ENCODE peak calls at places on chromosomes 1 and 21, in seven cellular contexts. Y is HCT116, W is H1, S is GM12878, R is SK-N-SH, V is K562, F is HepG2. J is an unnamed sample.

GRCh38 chr1:11783556-11783955 is 21.6 kb downstream of the C1orf167 start:
- DNase-seq in S (no peak), Y (no peak), W (no peak), V (no peak), F (no peak), R (no peak), J (no peak)

GRCh38 chr21:33987461-33987860 is 71.9 kb upstream of the ATP5PO start:
- DNase-seq in S (no peak), Y (no peak), W (no peak), V (no peak), R (no peak), F (no peak), J (no peak)

GRCh38 chr1:168164771-168165170 is 14.0 kb upstream of the TIPRL start:
- DNase-seq in R (no peak), V (no peak), S (no peak), W (no peak), F (no peak), Y (no peak), J (no peak)

GRCh38 chr21:15795533-15795932 is 65.8 kb downstream of the USP25 start:
- DNase-seq in R (no peak), S (no peak), V (no peak), F (no peak), Y (no peak), W (no peak), J (no peak)

GRCh38 chr1:18646776-18647410 is 16.2 kb downstream of the PAX7 start:
- DNase-seq in W (peak; percentile 75), Y (no peak), R (peak; percentile 71), S (no peak), V (no peak), F (no peak), J (no peak)

GRCh38 chr1:32265846-32266245 is 14.8 kb downstream of the LCK start:
- DNase-seq in R (no peak), Y (no peak), S (no peak), W (no peak), F (no peak), V (no peak), J (no peak)

GRCh38 chr1:10295471-10296085 is 85.2 kb downstream of the KIF1B start:
- DNase-seq in V (no peak), Y (no peak), R (no peak), F (no peak), W (no peak), S (no peak), J (no peak)

GRCh38 chr1:226870323-226871046 is at the start of gene PSEN2:
- DNase-seq in W (peak; percentile 84), V (peak; percentile 91), S (no peak), Y (peak; percentile 26), F (peak; percentile 24), R (peak; percentile 92), J (no peak)

GRCh38 chr1:175742790-175743459 is 470 bp downstream of the TNR start:
- DNase-seq in Y (no peak), R (peak; percentile 43), S (no peak), F (peak; percentile 26), W (peak; percentile 59), V (peak; percentile 19), J (no peak)

GRCh38 chr1:17075470-17076255 is 21.8 kb upstream of the SDHB start:
- DNase-seq in S (no peak), F (peak; percentile 37), Y (peak; percentile 18), V (peak; percentile 61), W (peak; percentile 80), R (no peak), J (no peak)

GRCh38 chr1:43796111-43796581 is 88.8 kb downstream of the ST3GAL3 start:
- DNase-seq in F (no peak), Y (no peak), S (no peak), R (no peak), V (no peak), W (no peak), J (no peak)

GRCh38 chr1:43348343-43348808 is 10.4 kb upstream of the CDC20 start:
- DNase-seq in F (peak; percentile 26), Y (no peak), S (no peak), W (no peak), R (no peak), V (no peak), J (no peak)

GRCh38 chr1:154910851-154911250 is 25.7 kb downstream of the PMVK start:
- DNase-seq in F (no peak), R (no peak), W (no peak), Y (no peak), S (no peak), V (no peak), J (no peak)

GRCh38 chr1:184973308-184974085 is 811 bp downstream of the NIBAN1 start:
- DNase-seq in R (no peak), S (peak; percentile 56), Y (no peak), W (peak; percentile 77), V (peak; percentile 66), F (no peak), J (no peak)
- H3K4me1 ChIP-seq in R (peaks cover 19% of the 10 kb centered on the region), S (peaks cover 21% of the 10 kb centered on the region), Y (no peaks in the 10 kb centered on the region), W (no peaks in the 10 kb centered on the region), V (peaks cover 13% of the 10 kb centered on the region), F (peaks cover 22% of the 10 kb centered on the region), J (no peaks in the 10 kb centered on the region)

GRCh38 chr1:223704921-223705878 is 7.1 kb upstream of the CAPN2 start:
- DNase-seq in R (no peak), S (no peak), F (no peak), Y (no peak), W (no peak), V (peak; percentile 15), J (no peak)
- H3K4me3 ChIP-seq in R (no peak overlapping the region), S (no peak overlapping the region), F (no peak overlapping the region), Y (no peak overlapping the region), W (no peak overlapping the region), V (no peak overlapping the region), J (peak overlapping the region; percentile 24)

GRCh38 chr1:19704247-19705113 is 39.8 kb downstream of the HTR6 start:
- DNase-seq in Y (peak; percentile 28), S (no peak), R (peak; percentile 84), V (peak; percentile 83), F (peak; percentile 53), W (peak; percentile 95), J (peak; percentile 38)
- TF ChIP-seq SIN3A in Y (no peak), S (no peak), R (no peak), V (no peak), F (no peak), W (peak; percentile 29), J (no peak)

GRCh38 chr1:84853743-84854721 is 39.0 kb downstream of the LPAR3 start:
- DNase-seq in V (no peak), Y (peak; percentile 56), F (no peak), W (no peak), R (no peak), S (peak; percentile 74), J (peak; percentile 82)

GRCh38 chr1:84851839-84852238 is 41.2 kb downstream of the LPAR3 start:
- DNase-seq in Y (no peak), R (no peak), F (no peak), W (no peak), S (no peak), V (no peak), J (no peak)

GRCh38 chr1:84847253-84848247 is 45.5 kb downstream of the LPAR3 start:
- DNase-seq in S (no peak), F (peak; percentile 25), V (no peak), Y (peak; percentile 62), R (peak; percentile 77), W (no peak), J (peak; percentile 87)

GRCh38 chr1:84845357-84845756 is 47.6 kb downstream of the LPAR3 start:
- DNase-seq in F (no peak), W (no peak), S (no peak), V (no peak), Y (no peak), R (no peak), J (no peak)

DNA sequence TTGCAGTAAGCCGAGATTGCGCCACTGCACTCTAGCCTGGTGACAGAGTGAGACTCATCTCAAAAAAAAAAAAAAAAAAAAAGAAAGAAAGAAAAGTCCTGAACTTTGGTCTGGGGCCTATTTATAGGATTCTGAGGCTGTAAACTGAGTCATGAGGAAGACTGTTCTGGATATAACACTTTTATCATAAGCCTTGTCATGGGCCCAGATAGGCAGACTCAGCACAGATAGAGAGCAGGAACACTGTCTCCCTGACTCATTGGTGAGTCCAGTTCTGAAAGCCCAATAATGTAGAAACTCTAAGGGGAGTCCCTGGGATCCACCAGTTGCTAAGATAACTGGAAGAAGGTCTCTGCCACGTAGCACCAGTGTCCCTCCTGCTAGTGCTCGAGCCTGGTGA is 43.7 kb downstream of the LPAR3 start:
- DNase-seq in W (no peak), F (no peak), S (no peak), V (no peak), Y (no peak), R (no peak), J (no peak)
- H3K4me1 ChIP-seq in W (no peaks in the 10 kb centered on the region), F (no peaks in the 10 kb centered on the region), S (peaks cover 5% of the 10 kb centered on the region), V (no peaks in the 10 kb centered on the region), Y (peaks cover 19% of the 10 kb centered on the region), R (no peaks in the 10 kb centered on the region), J (peaks cover 18% of the 10 kb centered on the region)

GRCh38 chr1:171643156-171643555 is 9.3 kb downstream of the MYOC start:
- DNase-seq in W (no peak), V (no peak), S (no peak), R (no peak), Y (no peak), F (no peak), J (no peak)

GRCh38 chr1:171645553-171646336 is 6.7 kb downstream of the MYOC start:
- DNase-seq in F (no peak), W (no peak), V (no peak), S (no peak), R (peak; percentile 27), Y (no peak), J (no peak)

GRCh38 chr1:171641076-171641864 is 11.2 kb downstream of the MYOC start:
- DNase-seq in R (no peak), F (no peak), Y (no peak), S (no peak), V (no peak), W (peak; percentile 56), J (no peak)

GRCh38 chr1:171642197-171642596 is 10.3 kb downstream of the MYOC start:
- DNase-seq in R (no peak), V (no peak), W (no peak), F (no peak), Y (no peak), S (no peak), J (no peak)

DNA sequence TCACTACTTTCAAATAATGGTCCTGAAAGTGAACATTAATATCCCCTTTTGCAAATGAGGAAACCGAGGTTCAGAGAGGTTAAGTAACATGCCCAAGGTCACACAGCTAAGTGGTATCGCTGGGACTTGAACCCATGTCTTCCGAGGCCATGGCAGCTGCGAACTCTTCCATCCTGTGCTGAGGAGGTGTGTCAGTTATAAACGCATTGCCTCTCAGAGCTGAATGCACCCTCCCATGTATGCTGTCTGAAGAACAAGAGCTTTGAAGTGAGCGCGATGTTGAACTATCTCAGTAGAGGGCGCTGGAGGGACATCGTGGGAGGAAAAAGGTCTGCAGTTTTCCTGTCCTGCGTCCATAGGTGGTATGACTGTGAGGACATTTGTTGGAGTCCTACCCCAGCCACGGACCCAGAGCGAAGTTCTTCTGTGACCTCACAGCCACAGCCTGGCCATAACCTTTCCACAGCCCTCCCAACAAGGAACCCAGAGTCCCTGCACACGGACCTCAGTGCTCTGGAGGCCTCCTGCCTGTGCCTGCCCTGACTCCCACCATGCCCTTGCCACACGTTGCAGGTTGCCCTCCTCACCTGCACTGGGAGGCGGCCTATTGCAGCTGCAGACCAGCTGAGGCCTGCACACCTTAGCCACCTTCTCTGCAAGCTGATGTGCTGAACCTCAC is 7.5 kb downstream of the MYOC start:
- DNase-seq in Y (peak; percentile 91), S (peak; percentile 49), F (peak; percentile 87), R (peak; percentile 67), W (peak; percentile 89), V (peak; percentile 72), J (peak; percentile 65)
- H3K4me3 ChIP-seq in Y (no peak overlapping the region), S (no peak overlapping the region), F (peak overlapping the region; percentile 12), R (no peak overlapping the region), W (no peak overlapping the region), V (no peak overlapping the region), J (peak overlapping the region; percentile 15)